ENCODE peak calls at places on chromosomes 6 and 20, in five cellular contexts. One of them, this sample, is unnamed.

GRCh38 chr6:168916576-168917207 is 337.0 kb downstream of the THBS2 start:
- DNase-seq in stimulated activated CD8-positive, alpha-beta memory T cell treated with anti-CD3 and anti-CD28 coated beads, Interleukin-2, amount 100 ng/mL, for 48 hours: no peak
- DNase-seq in HS-27A: no peak
- DNase-seq in cardiac fibroblast: no peak
- DNase-seq in RPMI8226: no peak
- DNase-seq in this sample: no peak

GRCh38 chr6:134106702-134107101 is 54.3 kb upstream of the SLC2A12 start:
- DNase-seq in stimulated activated CD8-positive, alpha-beta memory T cell treated with anti-CD3 and anti-CD28 coated beads, Interleukin-2, amount 100 ng/mL, for 48 hours: no peak
- DNase-seq in HS-27A: no peak
- DNase-seq in cardiac fibroblast: peak; percentile 27
- DNase-seq in RPMI8226: no peak
- DNase-seq in this sample: no peak

GRCh38 chr20:59643616-59644061 is 39.3 kb downstream of the PHACTR3 start:
- DNase-seq in stimulated activated CD8-positive, alpha-beta memory T cell treated with anti-CD3 and anti-CD28 coated beads, Interleukin-2, amount 100 ng/mL, for 48 hours: no peak
- DNase-seq in HS-27A: no peak
- DNase-seq in cardiac fibroblast: no peak
- DNase-seq in RPMI8226: no peak
- DNase-seq in this sample: no peak

GRCh38 chr6:31734703-31735500 is 1.4 kb downstream of the CLIC1 start:
- DNase-seq in stimulated activated CD8-positive, alpha-beta memory T cell treated with anti-CD3 and anti-CD28 coated beads, Interleukin-2, amount 100 ng/mL, for 48 hours: no peak
- DNase-seq in HS-27A: peak; percentile 66
- DNase-seq in cardiac fibroblast: peak; percentile 86
- DNase-seq in RPMI8226: peak; percentile 60
- DNase-seq in this sample: no peak

GRCh38 chr6:3748208-3748701 is 3.3 kb downstream of the PXDC1 start:
- DNase-seq in stimulated activated CD8-positive, alpha-beta memory T cell treated with anti-CD3 and anti-CD28 coated beads, Interleukin-2, amount 100 ng/mL, for 48 hours: peak; percentile 28
- DNase-seq in HS-27A: no peak
- DNase-seq in cardiac fibroblast: peak; percentile 89
- DNase-seq in RPMI8226: peak; percentile 83
- DNase-seq in this sample: peak; percentile 62

GRCh38 chr6:82182756-82183155 is 64.8 kb downstream of the IBTK start:
- DNase-seq in stimulated activated CD8-positive, alpha-beta memory T cell treated with anti-CD3 and anti-CD28 coated beads, Interleukin-2, amount 100 ng/mL, for 48 hours: no peak
- DNase-seq in HS-27A: no peak
- DNase-seq in cardiac fibroblast: peak; percentile 82
- DNase-seq in RPMI8226: no peak
- DNase-seq in this sample: no peak

GRCh38 chr6:82118150-82118562 is 129.4 kb downstream of the IBTK start:
- DNase-seq in stimulated activated CD8-positive, alpha-beta memory T cell treated with anti-CD3 and anti-CD28 coated beads, Interleukin-2, amount 100 ng/mL, for 48 hours: no peak
- DNase-seq in HS-27A: no peak
- DNase-seq in cardiac fibroblast: peak; percentile 19
- DNase-seq in RPMI8226: no peak
- DNase-seq in this sample: peak; percentile 6

GRCh38 chr6:138979365-138979764 is 8.7 kb downstream of the REPS1 start:
- DNase-seq in stimulated activated CD8-positive, alpha-beta memory T cell treated with anti-CD3 and anti-CD28 coated beads, Interleukin-2, amount 100 ng/mL, for 48 hours: no peak
- DNase-seq in HS-27A: no peak
- DNase-seq in cardiac fibroblast: peak; percentile 34
- DNase-seq in RPMI8226: no peak
- DNase-seq in this sample: no peak

GRCh38 chr6:82205793-82206425 is 41.6 kb downstream of the IBTK start:
- DNase-seq in stimulated activated CD8-positive, alpha-beta memory T cell treated with anti-CD3 and anti-CD28 coated beads, Interleukin-2, amount 100 ng/mL, for 48 hours: no peak
- DNase-seq in HS-27A: no peak
- DNase-seq in cardiac fibroblast: peak; percentile 28
- DNase-seq in RPMI8226: no peak
- DNase-seq in this sample: no peak

GRCh38 chr6:159118941-159119340 is 50.3 kb upstream of the FNDC1 start:
- DNase-seq in stimulated activated CD8-positive, alpha-beta memory T cell treated with anti-CD3 and anti-CD28 coated beads, Interleukin-2, amount 100 ng/mL, for 48 hours: no peak
- DNase-seq in HS-27A: no peak
- DNase-seq in cardiac fibroblast: no peak
- DNase-seq in RPMI8226: no peak
- DNase-seq in this sample: no peak

GRCh38 chr6:89116702-89117101 is 1.2 kb downstream of the SRSF12 start:
- DNase-seq in stimulated activated CD8-positive, alpha-beta memory T cell treated with anti-CD3 and anti-CD28 coated beads, Interleukin-2, amount 100 ng/mL, for 48 hours: no peak
- DNase-seq in HS-27A: no peak
- DNase-seq in cardiac fibroblast: no peak
- DNase-seq in RPMI8226: no peak
- DNase-seq in this sample: no peak

GRCh38 chr6:170279977-170280688 is 10.7 kb downstream of the DLL1 start:
- DNase-seq in stimulated activated CD8-positive, alpha-beta memory T cell treated with anti-CD3 and anti-CD28 coated beads, Interleukin-2, amount 100 ng/mL, for 48 hours: no peak
- DNase-seq in HS-27A: no peak
- DNase-seq in cardiac fibroblast: peak; percentile 47
- DNase-seq in RPMI8226: no peak
- DNase-seq in this sample: peak; percentile 62

GRCh38 chr6:72738091-72738490 is 116.2 kb downstream of the KCNQ5 start:
- DNase-seq in stimulated activated CD8-positive, alpha-beta memory T cell treated with anti-CD3 and anti-CD28 coated beads, Interleukin-2, amount 100 ng/mL, for 48 hours: no peak
- DNase-seq in HS-27A: no peak
- DNase-seq in cardiac fibroblast: no peak
- DNase-seq in RPMI8226: no peak
- DNase-seq in this sample: no peak

GRCh38 chr6:20722442-20722841 is 188.2 kb downstream of the CDKAL1 start:
- DNase-seq in stimulated activated CD8-positive, alpha-beta memory T cell treated with anti-CD3 and anti-CD28 coated beads, Interleukin-2, amount 100 ng/mL, for 48 hours: no peak
- DNase-seq in HS-27A: no peak
- DNase-seq in cardiac fibroblast: no peak
- DNase-seq in RPMI8226: no peak
- DNase-seq in this sample: no peak

GRCh38 chr6:45681860-45682488 is 304.2 kb upstream of the SUPT3H start:
- DNase-seq in stimulated activated CD8-positive, alpha-beta memory T cell treated with anti-CD3 and anti-CD28 coated beads, Interleukin-2, amount 100 ng/mL, for 48 hours: no peak
- DNase-seq in HS-27A: no peak
- DNase-seq in cardiac fibroblast: peak; percentile 66
- DNase-seq in RPMI8226: peak; percentile 95
- DNase-seq in this sample: peak; percentile 20

GRCh38 chr6:81937296-81937937 is 184.9 kb upstream of the TENT5A start:
- DNase-seq in stimulated activated CD8-positive, alpha-beta memory T cell treated with anti-CD3 and anti-CD28 coated beads, Interleukin-2, amount 100 ng/mL, for 48 hours: no peak
- DNase-seq in HS-27A: peak; percentile 31
- DNase-seq in cardiac fibroblast: peak; percentile 50
- DNase-seq in RPMI8226: no peak
- DNase-seq in this sample: no peak

GRCh38 chr6:112851141-112851540 is 504.0 kb downstream of the RFPL4B start:
- DNase-seq in stimulated activated CD8-positive, alpha-beta memory T cell treated with anti-CD3 and anti-CD28 coated beads, Interleukin-2, amount 100 ng/mL, for 48 hours: no peak
- DNase-seq in HS-27A: no peak
- DNase-seq in cardiac fibroblast: no peak
- DNase-seq in RPMI8226: no peak
- DNase-seq in this sample: no peak

GRCh38 chr6:132204606-132205005 is 196.7 kb downstream of the MOXD1 start:
- DNase-seq in stimulated activated CD8-positive, alpha-beta memory T cell treated with anti-CD3 and anti-CD28 coated beads, Interleukin-2, amount 100 ng/mL, for 48 hours: no peak
- DNase-seq in HS-27A: no peak
- DNase-seq in cardiac fibroblast: no peak
- DNase-seq in RPMI8226: no peak
- DNase-seq in this sample: no peak

GRCh38 chr20:37358366-37359150 is 12.6 kb downstream of the SRC start:
- DNase-seq in stimulated activated CD8-positive, alpha-beta memory T cell treated with anti-CD3 and anti-CD28 coated beads, Interleukin-2, amount 100 ng/mL, for 48 hours: no peak
- DNase-seq in HS-27A: no peak
- DNase-seq in cardiac fibroblast: no peak
- DNase-seq in RPMI8226: no peak
- DNase-seq in this sample: no peak

GRCh38 chr20:26218301-26218700 is 521.6 kb upstream of the ZNF337 start:
- DNase-seq in stimulated activated CD8-positive, alpha-beta memory T cell treated with anti-CD3 and anti-CD28 coated beads, Interleukin-2, amount 100 ng/mL, for 48 hours: no peak
- DNase-seq in HS-27A: peak; percentile 57
- DNase-seq in cardiac fibroblast: peak; percentile 54
- DNase-seq in RPMI8226: no peak
- DNase-seq in this sample: no peak

GRCh38 chr6:13395272-13396237 is 67.2 kb upstream of the TBC1D7 start:
- DNase-seq in stimulated activated CD8-positive, alpha-beta memory T cell treated with anti-CD3 and anti-CD28 coated beads, Interleukin-2, amount 100 ng/mL, for 48 hours: no peak
- DNase-seq in HS-27A: peak; percentile 81
- DNase-seq in cardiac fibroblast: peak; percentile 89
- DNase-seq in RPMI8226: peak; percentile 84
- DNase-seq in this sample: peak; percentile 77

GRCh38 chr6:151121900-151122299 is 117.9 kb upstream of the AKAP12 start:
- DNase-seq in stimulated activated CD8-positive, alpha-beta memory T cell treated with anti-CD3 and anti-CD28 coated beads, Interleukin-2, amount 100 ng/mL, for 48 hours: no peak
- DNase-seq in HS-27A: no peak
- DNase-seq in cardiac fibroblast: no peak
- DNase-seq in RPMI8226: no peak
- DNase-seq in this sample: no peak

GRCh38 chr6:56616967-56617366 is 25.7 kb downstream of the DST start:
- DNase-seq in stimulated activated CD8-positive, alpha-beta memory T cell treated with anti-CD3 and anti-CD28 coated beads, Interleukin-2, amount 100 ng/mL, for 48 hours: no peak
- DNase-seq in HS-27A: no peak
- DNase-seq in cardiac fibroblast: no peak
- DNase-seq in RPMI8226: no peak
- DNase-seq in this sample: no peak

GRCh38 chr6:111604259-111605099 is 1.2 kb downstream of the TRAF3IP2 start:
- DNase-seq in stimulated activated CD8-positive, alpha-beta memory T cell treated with anti-CD3 and anti-CD28 coated beads, Interleukin-2, amount 100 ng/mL, for 48 hours: no peak
- DNase-seq in HS-27A: no peak
- DNase-seq in cardiac fibroblast: peak; percentile 91
- DNase-seq in RPMI8226: no peak
- DNase-seq in this sample: peak; percentile 61

GRCh38 chr6:41574002-41574401 is 27.8 kb downstream of the FOXP4 start:
- DNase-seq in stimulated activated CD8-positive, alpha-beta memory T cell treated with anti-CD3 and anti-CD28 coated beads, Interleukin-2, amount 100 ng/mL, for 48 hours: no peak
- DNase-seq in HS-27A: no peak
- DNase-seq in cardiac fibroblast: no peak
- DNase-seq in RPMI8226: no peak
- DNase-seq in this sample: no peak

GRCh38 chr20:50333856-50334255 is 143.2 kb downstream of the CEBPB start:
- DNase-seq in stimulated activated CD8-positive, alpha-beta memory T cell treated with anti-CD3 and anti-CD28 coated beads, Interleukin-2, amount 100 ng/mL, for 48 hours: no peak
- DNase-seq in HS-27A: peak; percentile 67
- DNase-seq in cardiac fibroblast: peak; percentile 72
- DNase-seq in RPMI8226: no peak
- DNase-seq in this sample: no peak

GRCh38 chr6:139145661-139146060 is 10.8 kb downstream of the HECA start:
- DNase-seq in stimulated activated CD8-positive, alpha-beta memory T cell treated with anti-CD3 and anti-CD28 coated beads, Interleukin-2, amount 100 ng/mL, for 48 hours: no peak
- DNase-seq in HS-27A: no peak
- DNase-seq in cardiac fibroblast: no peak
- DNase-seq in RPMI8226: no peak
- DNase-seq in this sample: no peak

GRCh38 chr20:61931476-61932198 is 134.0 kb downstream of the TAF4 start:
- DNase-seq in stimulated activated CD8-positive, alpha-beta memory T cell treated with anti-CD3 and anti-CD28 coated beads, Interleukin-2, amount 100 ng/mL, for 48 hours: no peak
- DNase-seq in HS-27A: no peak
- DNase-seq in cardiac fibroblast: no peak
- DNase-seq in RPMI8226: no peak
- DNase-seq in this sample: no peak

GRCh38 chr6:63478751-63479150 is 93.5 kb upstream of the LOC128125822 start:
- DNase-seq in stimulated activated CD8-positive, alpha-beta memory T cell treated with anti-CD3 and anti-CD28 coated beads, Interleukin-2, amount 100 ng/mL, for 48 hours: no peak
- DNase-seq in HS-27A: no peak
- DNase-seq in cardiac fibroblast: no peak
- DNase-seq in RPMI8226: no peak
- DNase-seq in this sample: no peak

This sample was measured in pancreas.